ENCODE peak calls at places on chromosomes 12 and 14, in four cellular contexts. One of them, this sample, is unnamed.

GRCh38 chr14:34053666-34054065 is 102.8 kb upstream of the EGLN3 start:
- DNase-seq in ovary: peak
- DNase-seq in body of pancreas: peak
- DNase-seq in AG09319: no peak
- DNase-seq in this sample: no peak

GRCh38 chr14:22545842-22546721 is 42.9 kb downstream of the DAD1 start:
- DNase-seq in AG09319: no peak
- DNase-seq in ovary: no peak
- DNase-seq in body of pancreas: no peak
- DNase-seq in this sample: no peak

GRCh38 chr14:96284430-96284829 is 28.4 kb downstream of the BDKRB1 start:
- DNase-seq in body of pancreas: no peak
- DNase-seq in ovary: no peak
- DNase-seq in AG09319: no peak
- DNase-seq in this sample: no peak

GRCh38 chr12:84542289-84542688 is 370.3 kb downstream of the SLC6A15 start:
- DNase-seq in ovary: no peak
- DNase-seq in body of pancreas: no peak
- DNase-seq in AG09319: no peak
- DNase-seq in this sample: no peak

GRCh38 chr12:43210437-43211197 is 341.4 kb downstream of the ADAMTS20 start:
- DNase-seq in AG09319: no peak
- DNase-seq in ovary: no peak
- DNase-seq in body of pancreas: no peak
- DNase-seq in this sample: no peak

GRCh38 chr14:70032447-70032846 is 153.2 kb downstream of the SMOC1 start:
- DNase-seq in AG09319: no peak
- DNase-seq in ovary: no peak
- DNase-seq in body of pancreas: peak
- DNase-seq in this sample: no peak

GRCh38 chr14:60970146-60970545 is 10.7 kb downstream of the TRMT5 start:
- DNase-seq in body of pancreas: no peak
- DNase-seq in ovary: no peak
- DNase-seq in AG09319: no peak
- DNase-seq in this sample: no peak

GRCh38 chr12:57218030-57218853 is 1.6 kb downstream of the NXPH4 start:
- DNase-seq in body of pancreas: no peak
- DNase-seq in AG09319: no peak
- DNase-seq in ovary: no peak
- DNase-seq in this sample: no peak

GRCh38 chr14:96745500-96746051 is 51.6 kb upstream of the VRK1 start:
- DNase-seq in body of pancreas: no peak
- DNase-seq in ovary: no peak
- DNase-seq in AG09319: no peak
- DNase-seq in this sample: no peak

GRCh38 chr14:62308927-62309326 is 546.7 kb downstream of the SNAPC1 start:
- DNase-seq in body of pancreas: peak
- DNase-seq in AG09319: no peak
- DNase-seq in ovary: no peak
- DNase-seq in this sample: no peak

GRCh38 chr12:66241061-66242043 is 52.3 kb downstream of the IRAK3 start:
- DNase-seq in AG09319: peak
- DNase-seq in body of pancreas: peak
- DNase-seq in ovary: no peak
- DNase-seq in this sample: no peak

GRCh38 chr12:49763006-49763591 is 21.7 kb downstream of the TMBIM6 start:
- DNase-seq in AG09319: no peak
- DNase-seq in body of pancreas: peak
- DNase-seq in ovary: peak
- DNase-seq in this sample: no peak

GRCh38 chr12:79252358-79253075 is 387.9 kb downstream of the SYT1 start:
- DNase-seq in body of pancreas: no peak
- DNase-seq in AG09319: no peak
- DNase-seq in ovary: no peak
- DNase-seq in this sample: no peak

GRCh38 chr14:71475916-71476315 is 456.3 kb upstream of the RGS6 start:
- DNase-seq in AG09319: no peak
- DNase-seq in body of pancreas: no peak
- DNase-seq in ovary: no peak
- DNase-seq in this sample: no peak

GRCh38 chr12:121189061-121189886 is 20.7 kb upstream of the P2RX4 start:
- DNase-seq in AG09319: no peak
- DNase-seq in body of pancreas: no peak
- DNase-seq in ovary: no peak
- DNase-seq in this sample: no peak

GRCh38 chr14:89504602-89505320 is 87.7 kb upstream of the FOXN3 start:
- DNase-seq in body of pancreas: peak
- DNase-seq in AG09319: peak
- DNase-seq in ovary: no peak
- DNase-seq in this sample: no peak

GRCh38 chr14:65352964-65353530 is 59.5 kb upstream of the FUT8 start:
- DNase-seq in AG09319: no peak
- DNase-seq in body of pancreas: no peak
- DNase-seq in ovary: no peak
- DNase-seq in this sample: no peak

GRCh38 chr12:32819424-32819823 is 63.7 kb upstream of the YARS2 start:
- DNase-seq in ovary: no peak
- DNase-seq in body of pancreas: no peak
- DNase-seq in AG09319: no peak
- DNase-seq in this sample: no peak

GRCh38 chr12:113134521-113134951 is 1.0 kb downstream of the RASAL1 start:
- DNase-seq in AG09319: no peak
- DNase-seq in ovary: no peak
- DNase-seq in body of pancreas: no peak
- DNase-seq in this sample: no peak

GRCh38 chr14:23121401-23121800 is 2.3 kb upstream of the CEBPE start:
- DNase-seq in body of pancreas: peak
- DNase-seq in ovary: peak
- DNase-seq in AG09319: no peak
- DNase-seq in this sample: no peak

This sample was measured in Panc1.